ENCODE peak calls at places on chromosomes 1 and 21, in seven cellular contexts. Z, W, K, L, R, S and U are unnamed samples.

GRCh38 chr1:38826262-38826661 is 33.3 kb downstream of the RRAGC start:
- DNase-seq in Z (no peak), W (no peak), K (peak), S (no peak), L (no peak), R (no peak), U (no peak)

GRCh38 chr1:201566933-201567801 is 28.2 kb downstream of the NAV1 start:
- DNase-seq in L (no peak), S (no peak), R (no peak), Z (no peak), W (no peak), K (no peak), U (no peak)

GRCh38 chr1:156794506-156795373 is 21.9 kb downstream of the SH2D2A start:
- DNase-seq in K (no peak), S (peak), R (no peak), Z (no peak), L (no peak), W (peak), U (no peak)

GRCh38 chr1:116476321-116476720 is 94.5 kb downstream of the CD58 start:
- DNase-seq in R (no peak), L (no peak), K (peak), S (no peak), Z (no peak), W (no peak), U (no peak)

GRCh38 chr1:78091215-78091813 is 45.5 kb downstream of the GIPC2 start:
- DNase-seq in Z (no peak), S (no peak), K (no peak), R (no peak), W (no peak), L (no peak), U (no peak)

GRCh38 chr1:39791838-39792237 is 3.2 kb upstream of the BMP8B start:
- DNase-seq in K (no peak), W (no peak), R (no peak), L (no peak), S (no peak), Z (no peak), U (no peak)

GRCh38 chr1:64516301-64516700 is 46.4 kb downstream of the CACHD1 start:
- DNase-seq in S (no peak), W (no peak), Z (no peak), L (no peak), R (no peak), K (no peak), U (no peak)

GRCh38 chr21:27954806-27955205 is 987.9 kb upstream of the ADAMTS5 start:
- DNase-seq in W (peak), Z (no peak), K (no peak), S (no peak), R (no peak), L (no peak), U (no peak)

GRCh38 chr21:22536511-22536910 is 1538.3 kb downstream of the NCAM2 start:
- DNase-seq in W (peak), Z (no peak), R (no peak), L (no peak), K (no peak), S (no peak), U (no peak)

GRCh38 chr21:44664691-44665090 is 2.0 kb downstream of the KRTAP12-2 start:
- DNase-seq in K (no peak), S (no peak), L (no peak), Z (no peak), W (no peak), R (no peak), U (no peak)